ENCODE peak calls at places on chromosomes 7 and 10, in five cellular contexts. T is GM23338, P is K562, L is stomach, Q is transverse colon. C is an unnamed sample.

GRCh38 chr10:79260803-79261740 is 86.2 kb upstream of the PPIF start:
- DNase-seq in T (peak), P (no peak), L (peak), Q (no peak), C (peak)

GRCh38 chr7:17289074-17289665 is 9.3 kb upstream of the AHR start:
- DNase-seq in T (no peak), P (no peak), L (peak), Q (no peak), C (no peak)

GRCh38 chr10:43965033-43965917 is 316.6 kb upstream of the ZNF32 start:
- DNase-seq in T (no peak), P (no peak), L (no peak), Q (no peak), C (no peak)

GRCh38 chr10:92239185-92239599 is 51.7 kb downstream of the CPEB3 start:
- DNase-seq in T (peak), P (no peak), L (no peak), Q (no peak), C (peak)

GRCh38 chr10:16915308-16915707 is 98.1 kb upstream of the RSU1 start:
- DNase-seq in T (peak), P (no peak), L (no peak), Q (no peak), C (no peak)

GRCh38 chr7:121985476-121985875 is 112.5 kb downstream of the PTPRZ1 start:
- DNase-seq in T (peak), P (no peak), L (no peak), Q (no peak), C (no peak)

GRCh38 chr7:143360788-143361551 is 1.5 kb downstream of the FAM131B start:
- DNase-seq in T (peak), P (peak), L (no peak), Q (no peak), C (no peak)

GRCh38 chr10:70285432-70285831 is 1.6 kb upstream of the NPFFR1 start:
- DNase-seq in T (no peak), P (no peak), L (no peak), Q (no peak), C (no peak)

GRCh38 chr7:30159698-30160143 is 24.9 kb downstream of the MTURN start:
- DNase-seq in T (peak), P (peak), L (peak), Q (peak), C (no peak)

GRCh38 chr10:100998991-100999741 is 442 bp upstream of the LZTS2 start:
- DNase-seq in T (peak), P (peak), L (peak), Q (peak), C (peak)

GRCh38 chr10:88949051-88949450 is 3.5 kb downstream of the ACTA2 start:
- DNase-seq in T (no peak), P (no peak), L (no peak), Q (no peak), C (no peak)

GRCh38 chr10:88944813-88945212 is 7.8 kb downstream of the ACTA2 start:
- DNase-seq in T (no peak), P (no peak), L (no peak), Q (no peak), C (no peak)

GRCh38 chr10:88946200-88946599 is 6.4 kb downstream of the ACTA2 start:
- DNase-seq in T (no peak), P (no peak), L (no peak), Q (no peak), C (no peak)

GRCh38 chr10:88949912-88950664 is 2.5 kb downstream of the ACTA2 start:
- DNase-seq in T (no peak), P (no peak), L (no peak), Q (no peak), C (no peak)

DNA sequence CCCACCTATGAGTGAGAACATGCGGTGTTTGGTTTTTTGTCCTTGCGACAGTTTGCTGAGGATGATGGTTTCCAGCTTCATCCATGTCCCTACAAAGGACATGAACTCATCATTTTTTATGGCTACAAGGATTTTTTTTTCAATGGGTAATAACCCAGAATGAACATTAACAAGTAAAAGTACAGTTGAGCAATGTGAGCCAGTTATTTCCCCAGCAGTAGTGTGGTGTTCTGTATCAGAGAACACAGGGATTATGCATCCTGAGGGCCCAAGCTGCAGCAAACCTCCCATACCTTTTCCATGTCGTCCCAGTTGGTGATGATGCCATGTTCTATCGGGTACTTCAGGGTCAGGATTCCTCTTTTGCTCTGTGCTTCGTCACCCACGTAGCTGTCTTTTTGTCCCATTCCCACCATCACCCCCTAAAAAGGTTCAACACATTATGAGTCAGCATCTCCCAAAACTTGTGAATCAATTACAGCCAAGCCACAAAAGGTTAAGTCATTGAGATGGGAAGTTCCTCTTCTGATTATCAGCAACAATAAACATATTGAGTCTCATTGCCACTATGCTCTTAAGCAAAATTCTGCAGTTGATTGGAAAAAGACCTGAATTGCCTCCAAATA is 5.5 kb downstream of the ACTA2 start:
- DNase-seq in T (no peak), P (no peak), L (no peak), Q (no peak), C (no peak)
- H3K4me3 ChIP-seq in T (no peak), P (no peak), L (peak), Q (peak), C (no peak)

DNA sequence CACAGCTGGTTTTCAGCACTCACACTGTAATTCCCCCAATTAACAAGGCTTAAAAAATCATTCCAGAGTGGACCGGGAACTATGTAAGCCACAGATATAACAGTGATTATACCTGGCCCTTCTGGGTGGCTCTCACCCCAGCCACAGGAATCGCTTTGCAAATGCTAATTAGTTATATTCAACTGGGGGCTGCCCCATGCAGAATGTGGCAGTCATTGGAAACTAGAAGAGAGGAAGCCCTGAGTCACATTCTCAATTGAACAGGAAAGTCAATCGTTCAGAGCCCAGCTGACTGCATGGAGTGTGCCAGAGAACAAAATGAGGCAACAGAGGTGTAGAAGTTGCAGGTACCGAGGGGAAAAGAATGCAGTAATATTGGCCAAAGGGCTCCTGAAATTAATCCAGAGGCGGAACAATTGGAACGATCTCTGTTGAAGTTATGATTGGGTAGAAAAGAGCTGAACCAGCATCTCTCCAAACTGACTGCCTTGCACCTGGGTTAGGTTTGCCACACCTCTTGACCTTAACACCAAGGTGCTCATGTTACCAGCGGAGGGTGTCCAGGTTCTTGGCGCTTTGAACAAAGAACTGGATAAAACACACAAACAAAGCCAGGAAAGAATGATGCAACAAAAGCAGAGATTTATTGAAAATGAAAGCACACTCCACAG is 909.7 kb upstream of the AUTS2 start:
- DNase-seq in T (no peak), P (no peak), L (no peak), Q (no peak), C (no peak)
- TF ChIP-seq POLR2AphosphoS5 in T (no peak), P (no peak), L (no peak), Q (no peak), C (no peak)

GRCh38 chr10:86968271-86968993 is at the start of gene ADIRF:
- DNase-seq in T (peak), P (no peak), L (peak), Q (peak), C (peak)
- H3K4me3 ChIP-seq in T (peak), P (no peak), L (peak), Q (peak), C (peak)

DNA sequence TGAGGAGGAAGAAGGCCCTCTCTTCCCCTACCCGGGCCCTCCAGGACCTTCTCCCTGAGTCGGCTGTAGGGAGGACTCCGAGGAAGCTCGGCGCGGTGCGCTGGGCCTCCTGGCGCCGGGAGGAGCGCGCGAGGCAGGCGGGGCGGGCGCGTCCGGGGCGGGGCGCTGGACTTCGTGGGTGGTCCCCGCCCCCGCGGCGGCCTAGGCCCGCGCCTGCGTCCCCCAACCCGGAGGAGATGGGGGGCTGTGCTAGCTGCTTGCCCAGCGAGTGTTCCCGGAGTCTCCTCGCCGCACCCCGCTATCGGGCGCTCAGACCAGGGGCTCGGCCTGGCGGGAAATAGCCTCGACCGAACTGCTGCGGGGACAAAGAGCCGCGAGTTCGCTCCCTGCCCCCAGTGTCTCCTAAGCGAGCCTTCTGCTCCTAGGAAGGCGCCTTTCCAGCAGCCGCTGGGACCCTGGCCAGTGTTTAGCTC is 19.2 kb upstream of the SMO start:
- DNase-seq in T (peak), P (peak), L (peak), Q (peak), C (peak)
- TF ChIP-seq POLR2AphosphoS5 in T (no peak), P (no peak), L (no peak), Q (no peak), C (no peak)

DNA sequence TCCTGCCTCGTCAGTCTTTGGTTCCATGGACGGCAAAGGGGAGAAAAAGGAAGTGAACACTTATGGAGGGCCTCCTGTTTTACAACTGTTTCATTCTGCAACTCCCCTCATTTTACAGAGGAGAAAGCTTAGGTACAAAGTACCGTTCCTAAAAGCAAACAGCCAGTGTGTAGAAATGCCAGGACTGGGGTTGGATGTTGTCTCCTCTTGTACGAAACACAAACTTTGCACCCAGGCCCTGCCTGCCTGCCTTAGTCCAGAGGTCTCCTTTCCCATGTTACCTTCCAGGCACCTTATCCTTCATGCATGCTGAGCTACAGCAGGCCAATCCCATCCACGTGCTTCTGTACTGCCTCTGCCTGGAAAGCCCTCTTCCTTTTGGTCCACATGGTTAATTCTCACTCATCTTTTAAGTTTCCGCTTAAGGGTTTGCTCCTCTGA is 86.0 kb downstream of the ICA1 start:
- DNase-seq in T (no peak), P (no peak), L (no peak), Q (no peak), C (no peak)
- H3K4me3 ChIP-seq in T (no peak), P (no peak), L (no peak), Q (no peak), C (no peak)

GRCh38 chr10:62098278-62099121 is 170.1 kb downstream of the RTKN2 start:
- DNase-seq in T (no peak), P (no peak), L (no peak), Q (no peak), C (no peak)

GRCh38 chr10:62096534-62096933 is 172.1 kb downstream of the RTKN2 start:
- DNase-seq in T (no peak), P (no peak), L (no peak), Q (no peak), C (no peak)

GRCh38 chr10:62095341-62096071 is 173.1 kb downstream of the RTKN2 start:
- DNase-seq in T (no peak), P (no peak), L (no peak), Q (no peak), C (peak)

GRCh38 chr10:62092301-62092990 is 176.2 kb downstream of the RTKN2 start:
- DNase-seq in T (no peak), P (no peak), L (no peak), Q (no peak), C (no peak)

DNA sequence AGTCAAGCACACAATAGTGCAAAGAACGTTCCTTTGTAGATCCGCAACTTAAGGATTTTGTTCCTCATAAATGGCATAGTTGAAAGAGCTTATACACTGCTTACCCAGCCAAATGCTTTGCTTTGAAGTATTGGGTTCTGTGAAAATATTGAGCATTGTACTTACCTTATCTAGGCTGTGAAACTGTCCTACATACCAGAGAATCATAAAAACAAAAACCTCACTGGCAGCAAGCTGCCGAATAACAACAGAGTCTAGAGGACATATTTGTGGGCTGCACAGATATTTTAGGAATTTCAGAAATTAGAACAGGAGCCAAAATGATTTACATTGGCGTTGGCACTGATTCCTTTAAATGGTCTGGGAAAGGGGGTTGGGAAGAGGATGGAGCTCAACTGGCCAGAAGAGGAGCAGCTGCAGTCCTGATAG is 174.8 kb downstream of the RTKN2 start:
- DNase-seq in T (no peak), P (no peak), L (no peak), Q (no peak), C (no peak)
- TF ChIP-seq POLR2AphosphoS5 in T (no peak), P (no peak), L (no peak), Q (no peak), C (no peak)

GRCh38 chr10:104273899-104274575 is 5.1 kb downstream of the GSTO2 start:
- DNase-seq in T (no peak), P (no peak), L (no peak), Q (no peak), C (no peak)

GRCh38 chr10:104276192-104276591 is 7.2 kb downstream of the GSTO2 start:
- DNase-seq in T (no peak), P (no peak), L (no peak), Q (no peak), C (no peak)

GRCh38 chr10:104273291-104273690 is 4.3 kb downstream of the GSTO2 start:
- DNase-seq in T (no peak), P (no peak), L (no peak), Q (no peak), C (no peak)

GRCh38 chr10:104277785-104278184 is 8.8 kb downstream of the GSTO2 start:
- DNase-seq in T (no peak), P (no peak), L (peak), Q (peak), C (peak)

GRCh38 chr10:104274762-104275721 is 6.1 kb downstream of the GSTO2 start:
- DNase-seq in T (peak), P (peak), L (peak), Q (peak), C (peak)
- H3K4me3 ChIP-seq in T (peak), P (no peak), L (peak), Q (peak), C (peak)

GRCh38 chr7:131557521-131558385 is 1.3 kb upstream of the PODXL start:
- DNase-seq in T (peak), P (no peak), L (peak), Q (peak), C (no peak)
- TF ChIP-seq POLR2AphosphoS5 in T (peak), P (no peak), L (no peak), Q (no peak), C (no peak)

DNA sequence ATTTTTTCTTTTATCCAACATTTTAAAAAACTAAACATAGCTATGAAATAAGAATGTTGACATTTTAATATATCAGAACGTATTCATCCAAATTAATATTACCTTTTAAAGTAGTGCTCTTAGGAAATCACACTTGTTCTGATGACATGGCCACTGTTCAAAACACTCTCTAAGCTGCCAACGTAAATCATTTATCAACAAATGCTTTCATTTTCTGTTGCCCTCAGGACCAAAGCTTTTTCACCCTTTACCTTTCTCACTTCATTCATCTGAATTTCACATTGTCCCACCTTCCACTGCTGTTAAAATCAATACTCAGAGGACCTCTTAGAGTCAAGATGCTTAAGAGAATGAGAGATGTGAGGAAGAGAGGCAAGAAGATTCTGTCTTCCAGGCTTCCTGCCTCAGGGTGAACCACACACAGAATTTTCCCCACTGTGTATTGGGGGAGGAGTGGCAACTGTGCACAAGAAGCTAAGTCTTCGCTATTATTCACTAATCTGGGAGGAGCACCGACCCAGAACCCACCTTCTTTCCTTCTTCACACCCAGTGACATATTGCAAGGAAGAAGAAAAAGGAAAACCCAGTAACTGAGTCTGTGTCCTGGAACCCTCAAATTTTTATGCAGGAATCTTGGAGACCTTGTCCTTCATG is 21.0 kb downstream of the HIBADH start:
- DNase-seq in T (no peak), P (no peak), L (no peak), Q (no peak), C (no peak)
- H3K4me3 ChIP-seq in T (no peak), P (no peak), L (peak), Q (no peak), C (no peak)

GRCh38 chr10:58268946-58269831 is at the start of gene CISD1:
- DNase-seq in T (peak), P (peak), L (peak), Q (peak), C (peak)

GRCh38 chr10:58266003-58266825 is 1.5 kb downstream of the IPMK start:
- DNase-seq in T (no peak), P (peak), L (no peak), Q (no peak), C (no peak)

GRCh38 chr10:58268454-58268945 is 462 bp upstream of the CISD1 start:
- DNase-seq in T (no peak), P (no peak), L (no peak), Q (no peak), C (no peak)

GRCh38 chr10:58267713-58268453 is at the start of gene IPMK:
- DNase-seq in T (peak), P (peak), L (peak), Q (peak), C (peak)

DNA sequence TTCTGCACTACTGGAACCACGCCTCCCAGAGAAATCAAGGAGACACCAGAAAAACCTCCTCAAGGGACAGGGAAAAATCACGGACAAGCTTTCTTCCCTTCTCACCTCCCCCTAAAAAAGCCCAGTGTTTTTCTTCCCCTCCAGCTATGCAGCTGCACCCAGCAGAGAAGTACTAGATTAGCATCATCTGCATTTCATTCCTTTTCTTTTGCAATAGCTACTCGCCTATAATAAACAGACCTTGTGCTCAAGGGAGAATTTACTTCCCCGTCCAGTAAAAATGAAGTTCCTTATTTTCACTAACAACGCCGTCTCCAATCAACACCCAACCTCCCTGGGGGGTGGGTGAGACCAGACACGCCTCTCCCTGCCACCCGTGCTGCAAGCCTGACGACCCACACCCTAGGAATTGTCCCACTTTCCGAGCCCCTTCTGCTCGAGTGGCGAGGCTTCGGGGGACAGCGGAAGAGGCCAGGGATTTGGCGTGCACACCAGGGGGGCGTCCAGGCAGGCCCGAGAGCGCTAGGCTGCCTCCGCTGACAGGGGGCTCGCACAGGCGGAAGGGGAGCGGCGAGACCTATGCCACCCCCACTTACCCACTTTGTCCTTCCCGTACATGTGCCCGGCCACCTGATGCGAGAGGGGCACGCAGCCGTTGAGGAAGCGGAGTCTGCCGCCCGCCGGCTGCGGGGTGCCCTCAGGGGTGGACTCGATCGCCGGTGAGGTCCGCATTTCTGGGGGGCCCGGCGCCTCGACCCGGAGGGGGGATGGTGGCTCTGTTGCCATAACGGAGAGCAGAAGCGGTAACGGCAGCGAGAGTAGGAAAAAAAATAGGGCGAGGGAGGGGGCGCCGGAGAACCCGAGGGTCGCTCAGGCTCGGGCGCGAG is 625 bp downstream of the IPMK start:
- DNase-seq in T (peak), P (peak), L (peak), Q (peak), C (peak)
- TF ChIP-seq POLR2AphosphoS5 in T (no peak), P (no peak), L (peak), Q (peak), C (peak)

C was measured in prostate gland.